ENCODE peak calls at places on chromosomes 1 and 21, in seven cellular contexts. One of them, this sample, is unnamed.

GRCh38 chr1:116989851-116990250 is 11.7 kb upstream of the CD101 start:
- DNase-seq in ecto neural progenitor cell: no peak
- DNase-seq in NB4: no peak
- DNase-seq in A549: no peak
- DNase-seq in lower leg skin: no peak
- DNase-seq in GM04504: no peak
- DNase-seq in left colon: no peak
- DNase-seq in this sample: no peak

GRCh38 chr21:44052071-44052829 is 40.1 kb downstream of the TRAPPC10 start:
- DNase-seq in NB4: no peak
- DNase-seq in ecto neural progenitor cell: no peak
- DNase-seq in lower leg skin: no peak
- DNase-seq in A549: no peak
- DNase-seq in GM04504: no peak
- DNase-seq in left colon: no peak
- DNase-seq in this sample: no peak

GRCh38 chr1:40394456-40395172 is 21.1 kb downstream of the SMAP2 start:
- DNase-seq in A549: no peak
- DNase-seq in lower leg skin: no peak
- DNase-seq in left colon: no peak
- DNase-seq in ecto neural progenitor cell: no peak
- DNase-seq in NB4: peak
- DNase-seq in GM04504: no peak
- DNase-seq in this sample: no peak

GRCh38 chr1:2855206-2856075 is 53.9 kb upstream of the TTC34 start:
- DNase-seq in GM04504: no peak
- DNase-seq in NB4: no peak
- DNase-seq in A549: no peak
- DNase-seq in ecto neural progenitor cell: no peak
- DNase-seq in left colon: no peak
- DNase-seq in lower leg skin: no peak
- DNase-seq in this sample: no peak

GRCh38 chr1:224932607-224933249 is 3.3 kb downstream of the DNAH14 start:
- DNase-seq in left colon: no peak
- DNase-seq in ecto neural progenitor cell: no peak
- DNase-seq in GM04504: no peak
- DNase-seq in lower leg skin: no peak
- DNase-seq in NB4: no peak
- DNase-seq in A549: no peak
- DNase-seq in this sample: no peak

GRCh38 chr1:117117697-117118096 is 3.9 kb downstream of the TRIM45 start:
- DNase-seq in GM04504: no peak
- DNase-seq in ecto neural progenitor cell: no peak
- DNase-seq in left colon: no peak
- DNase-seq in A549: no peak
- DNase-seq in lower leg skin: no peak
- DNase-seq in NB4: no peak
- DNase-seq in this sample: no peak

GRCh38 chr1:46172321-46172720 is 2.6 kb upstream of the TSPAN1 start:
- DNase-seq in lower leg skin: no peak
- DNase-seq in ecto neural progenitor cell: no peak
- DNase-seq in GM04504: no peak
- DNase-seq in A549: no peak
- DNase-seq in left colon: no peak
- DNase-seq in NB4: no peak
- DNase-seq in this sample: no peak

GRCh38 chr1:227451954-227452353 is 111.4 kb upstream of the ZNF678 start:
- DNase-seq in left colon: no peak
- DNase-seq in ecto neural progenitor cell: no peak
- DNase-seq in A549: no peak
- DNase-seq in GM04504: no peak
- DNase-seq in lower leg skin: no peak
- DNase-seq in NB4: no peak
- DNase-seq in this sample: no peak

GRCh38 chr1:221234821-221235220 is 355.6 kb downstream of the HLX start:
- DNase-seq in A549: no peak
- DNase-seq in NB4: no peak
- DNase-seq in lower leg skin: no peak
- DNase-seq in left colon: no peak
- DNase-seq in ecto neural progenitor cell: no peak
- DNase-seq in GM04504: no peak
- DNase-seq in this sample: no peak

GRCh38 chr1:96313216-96313615 is 408.4 kb upstream of the PTBP2 start:
- DNase-seq in GM04504: peak
- DNase-seq in ecto neural progenitor cell: no peak
- DNase-seq in NB4: no peak
- DNase-seq in left colon: no peak
- DNase-seq in lower leg skin: no peak
- DNase-seq in A549: no peak
- DNase-seq in this sample: no peak

GRCh38 chr1:224548676-224549075 is 67.4 kb upstream of the CNIH3 start:
- DNase-seq in ecto neural progenitor cell: no peak
- DNase-seq in lower leg skin: no peak
- DNase-seq in NB4: no peak
- DNase-seq in left colon: no peak
- DNase-seq in A549: no peak
- DNase-seq in GM04504: no peak
- DNase-seq in this sample: no peak

GRCh38 chr1:40270152-40270834 is 12.3 kb downstream of the ZMPSTE24 start:
- DNase-seq in GM04504: no peak
- DNase-seq in A549: no peak
- DNase-seq in lower leg skin: no peak
- DNase-seq in ecto neural progenitor cell: no peak
- DNase-seq in left colon: no peak
- DNase-seq in NB4: no peak
- DNase-seq in this sample: no peak

GRCh38 chr1:101293461-101294045 is 56.7 kb downstream of the S1PR1 start:
- DNase-seq in A549: no peak
- DNase-seq in lower leg skin: no peak
- DNase-seq in ecto neural progenitor cell: no peak
- DNase-seq in left colon: no peak
- DNase-seq in NB4: peak
- DNase-seq in GM04504: no peak
- DNase-seq in this sample: no peak

GRCh38 chr1:160768295-160768657 is 27.7 kb upstream of the LY9 start:
- DNase-seq in ecto neural progenitor cell: no peak
- DNase-seq in NB4: peak
- DNase-seq in GM04504: no peak
- DNase-seq in left colon: peak
- DNase-seq in lower leg skin: no peak
- DNase-seq in A549: peak
- DNase-seq in this sample: no peak

GRCh38 chr21:39326607-39327307 is 13.3 kb upstream of the BRWD1 start:
- DNase-seq in GM04504: no peak
- DNase-seq in ecto neural progenitor cell: no peak
- DNase-seq in lower leg skin: no peak
- DNase-seq in left colon: no peak
- DNase-seq in A549: no peak
- DNase-seq in NB4: no peak
- DNase-seq in this sample: no peak